ENCODE peak calls at places on chromosomes 2 and 18, in ten cellular contexts. O, S, W, Q, P, Y, G, R, C and X are unnamed samples.

GRCh38 chr2:98805412-98806265 is 74.7 kb upstream of the MGAT4A start:
- DNase-seq in O (peak), S (no peak), W (no peak), Q (no peak), P (peak), Y (no peak), G (no peak), R (no peak), C (peak), X (no peak)

GRCh38 chr18:32879497-32879896 is 106.7 kb upstream of the KLHL14 start:
- DNase-seq in O (peak), S (no peak), W (no peak), Q (no peak), P (peak), Y (no peak), G (no peak), R (no peak), C (peak), X (no peak)

GRCh38 chr2:159155315-159155714 is 131.2 kb downstream of the WDSUB1 start:
- DNase-seq in O (peak), S (no peak), W (no peak), Q (no peak), P (no peak), Y (no peak), G (no peak), R (no peak), C (no peak), X (no peak)

GRCh38 chr2:181457741-181458425 is 697 bp downstream of the ITGA4 start:
- DNase-seq in O (no peak), S (peak), W (peak), Q (no peak), P (peak), Y (no peak), G (no peak), R (peak), C (peak), X (peak)

GRCh38 chr2:128302744-128303067 is 16.0 kb downstream of the HS6ST1 start:
- DNase-seq in O (no peak), S (no peak), W (no peak), Q (no peak), P (no peak), Y (no peak), G (no peak), R (no peak), C (no peak), X (no peak)

GRCh38 chr18:39675358-39675757 is 2109.8 kb upstream of the CELF4 start:
- DNase-seq in O (no peak), S (peak), W (no peak), Q (no peak), P (peak), Y (no peak), G (no peak), R (no peak), C (peak), X (no peak)

GRCh38 chr2:47274054-47274779 is 119.1 kb upstream of the STPG4 start:
- DNase-seq in O (peak), S (no peak), W (no peak), Q (no peak), P (peak), Y (no peak), G (no peak), R (no peak), C (peak), X (no peak)

GRCh38 chr2:33425660-33426059 is 50.8 kb upstream of the RASGRP3 start:
- DNase-seq in O (peak), S (no peak), W (no peak), Q (no peak), P (peak), Y (no peak), G (no peak), R (no peak), C (peak), X (no peak)

GRCh38 chr2:73907840-73908452 is 15.1 kb downstream of the ACTG2 start:
- DNase-seq in O (peak), S (peak), W (peak), Q (no peak), P (peak), Y (no peak), G (peak), R (peak), C (peak), X (no peak)

GRCh38 chr2:137381731-137382130 is 582.5 kb upstream of the HNMT start:
- DNase-seq in O (no peak), S (no peak), W (no peak), Q (no peak), P (no peak), Y (no peak), G (no peak), R (no peak), C (no peak), X (no peak)

GRCh38 chr2:9800975-9801723 is 42.1 kb upstream of the TAF1B start:
- DNase-seq in O (no peak), S (no peak), W (peak), Q (no peak), P (peak), Y (no peak), G (no peak), R (no peak), C (peak), X (peak)

GRCh38 chr2:105635564-105635963 is 109.1 kb upstream of the NCK2 start:
- DNase-seq in O (no peak), S (no peak), W (no peak), Q (no peak), P (no peak), Y (no peak), G (no peak), R (no peak), C (no peak), X (no peak)

GRCh38 chr2:166013878-166014277 is 60.3 kb upstream of the TTC21B start:
- DNase-seq in O (no peak), S (no peak), W (no peak), Q (no peak), P (no peak), Y (no peak), G (no peak), R (no peak), C (no peak), X (no peak)

GRCh38 chr2:215396595-215397313 is 39.1 kb downstream of the FN1 start:
- DNase-seq in O (no peak), S (no peak), W (no peak), Q (no peak), P (no peak), Y (no peak), G (no peak), R (no peak), C (peak), X (no peak)